ENCODE peak calls at places on chromosomes 13 and 19, in ten cellular contexts. L is frontal cortex; T is DMS153; D is left ventricle myocardium inferior; M is stimulated activated CD8-positive, alpha-beta memory T cell treated with anti-CD3 and anti-CD28 coated beads, Interleukin-12 subunit alpha, Interleukin-12 subunit beta, amount 100 ng/mL, for 4 hours; B is AG09309; E is AML-193; P is heart left ventricle; U is GM18507; O is stimulated activated naive B cell treated with anti-CD40 and anti-IgM and Interleukin-4, amounts not matched to agents 10 μg/mL and 1 μg/mL and 100 μg/mL, for 72 hours. A is an unnamed sample.

GRCh38 chr19:17125052-17125727 is 49.6 kb downstream of the MYO9B start:
- DNase-seq in T (no peak), O (peak; percentile 51), M (no peak), L (no peak), U (peak; percentile 45), B (peak; percentile 24), P (no peak), D (no peak), E (no peak), A (peak; percentile 56)

GRCh38 chr19:46802152-46802551 is 13.8 kb upstream of the SLC1A5 start:
- DNase-seq in O (no peak), E (no peak), B (no peak), P (no peak), D (no peak), U (no peak), M (no peak), L (no peak), T (no peak), A (no peak)

GRCh38 chr13:50484472-50485113 is 358.9 kb downstream of the DLEU7 start:
- DNase-seq in T (no peak), P (no peak), D (no peak), U (no peak), M (no peak), E (no peak), L (no peak), O (no peak), B (no peak), A (no peak)

GRCh38 chr13:104586010-104586746 is 1520.0 kb upstream of the SLC10A2 start:
- DNase-seq in E (no peak), T (no peak), P (no peak), B (no peak), M (no peak), D (no peak), L (no peak), U (no peak), O (no peak), A (no peak)

GRCh38 chr19:31351212-31352193 is 2.3 kb upstream of the TSHZ3 start:
- DNase-seq in L (peak; percentile 48), M (no peak), B (no peak), E (no peak), O (no peak), P (peak; percentile 36), T (no peak), D (peak; percentile 44), U (no peak), A (no peak)

GRCh38 chr13:47256618-47257017 is 359.8 kb upstream of the HTR2A start:
- DNase-seq in U (no peak), T (no peak), M (no peak), B (peak; percentile 67), L (no peak), D (no peak), P (no peak), O (no peak), E (no peak), A (no peak)

GRCh38 chr19:47106819-47107200 is 6.8 kb downstream of the ZC3H4 start:
- DNase-seq in U (no peak), M (no peak), L (no peak), E (no peak), O (no peak), T (no peak), D (no peak), B (no peak), P (no peak), A (no peak)

GRCh38 chr19:27774827-27775226 is 1438.1 kb downstream of the UQCRFS1 start:
- DNase-seq in T (no peak), D (no peak), U (no peak), B (no peak), E (peak; percentile 17), M (no peak), O (peak; percentile 11), L (no peak), P (no peak), A (no peak)

GRCh38 chr19:18861235-18861634 is 29.5 kb downstream of the UPF1 start:
- DNase-seq in M (no peak), E (no peak), B (no peak), U (no peak), D (no peak), O (no peak), L (no peak), P (no peak), T (no peak), A (no peak)

GRCh38 chr13:100454876-100455275 is 133.7 kb downstream of the GGACT start:
- DNase-seq in D (no peak), M (no peak), B (no peak), T (no peak), P (no peak), U (no peak), E (no peak), O (no peak), L (no peak), A (no peak)

GRCh38 chr13:111186305-111186930 is 71.3 kb downstream of the ARHGEF7 start:
- DNase-seq in L (no peak), P (no peak), E (no peak), U (no peak), M (no peak), O (no peak), T (no peak), D (no peak), B (no peak), A (no peak)

GRCh38 chr19:33731886-33732285 is 64.8 kb upstream of the KCTD15 start:
- DNase-seq in U (no peak), D (no peak), E (no peak), T (no peak), L (no peak), O (no peak), M (no peak), B (no peak), P (no peak), A (no peak)

GRCh38 chr19:3125900-3126524 is 9.8 kb upstream of the GNA15 start:
- DNase-seq in T (no peak), D (peak; percentile 48), O (peak; percentile 47), E (peak; percentile 10), L (peak; percentile 71), B (no peak), U (no peak), M (peak; percentile 53), P (peak; percentile 59), A (peak; percentile 80)

GRCh38 chr13:77859450-77859849 is 59.2 kb downstream of the EDNRB start:
- DNase-seq in E (no peak), T (no peak), U (no peak), O (no peak), M (no peak), B (no peak), D (peak; percentile 16), P (no peak), L (no peak), A (no peak)

GRCh38 chr13:108895220-108895704 is 265.9 kb downstream of the MYO16 start:
- DNase-seq in B (no peak), P (no peak), D (no peak), L (no peak), E (peak; percentile 56), U (no peak), O (no peak), T (peak; percentile 28), M (no peak), A (no peak)

GRCh38 chr13:21426238-21426637 is 32.9 kb downstream of the ZDHHC20 start:
- DNase-seq in L (no peak), T (no peak), E (no peak), O (no peak), D (no peak), U (no peak), M (no peak), P (no peak), B (no peak), A (no peak)

A was measured in GM12891.